ENCODE peak calls at places on chromosomes 2 and 18, in five cellular contexts. M is frontal cortex, T is left cardiac atrium, A is mammary epithelial cell, R is Kasumi-1. F is an unnamed sample.

GRCh38 chr2:102619414-102620319 is at the start of gene SLC9A2:
- DNase-seq in M (peak; percentile 37), A (peak; percentile 40), R (peak; percentile 28), T (no peak), F (peak; percentile 71)

GRCh38 chr18:61743775-61744531 is 148.9 kb downstream of the RNF152 start:
- DNase-seq in R (no peak), A (no peak), M (no peak), T (peak; percentile 49), F (no peak)

GRCh38 chr18:22019193-22019592 is 150.2 kb upstream of the GATA6 start:
- DNase-seq in M (no peak), R (no peak), T (no peak), A (no peak), F (no peak)

GRCh38 chr2:212424090-212424489 is 114.5 kb downstream of the ERBB4 start:
- DNase-seq in R (no peak), M (no peak), A (peak; percentile 29), T (no peak), F (no peak)

GRCh38 chr2:54872783-54873182 is 149.3 kb downstream of the EML6 start:
- DNase-seq in M (no peak), T (no peak), A (no peak), R (no peak), F (no peak)

GRCh38 chr2:140383781-140384180 is 1603.6 kb upstream of the NXPH2 start:
- DNase-seq in R (no peak), T (no peak), A (no peak), M (no peak), F (no peak)

GRCh38 chr2:221758076-221758475 is 186.0 kb upstream of the EPHA4 start:
- DNase-seq in A (no peak), T (no peak), R (peak; percentile 68), M (no peak), F (no peak)

GRCh38 chr2:15939854-15940660 is at the start of gene MYCN:
- DNase-seq in M (peak; percentile 74), T (no peak), R (peak; percentile 48), A (peak; percentile 76), F (peak; percentile 72)

GRCh38 chr2:119086327-119086726 is 72.2 kb downstream of the C1QL2 start:
- DNase-seq in M (no peak), T (no peak), A (no peak), R (no peak), F (no peak)

GRCh38 chr2:79511320-79511951 is 1.4 kb upstream of the CTNNA2 start:
- DNase-seq in R (peak; percentile 64), A (peak; percentile 1), M (no peak), T (no peak), F (peak; percentile 48)

GRCh38 chr18:13273800-13274199 is 55.2 kb downstream of the LDLRAD4 start:
- DNase-seq in A (no peak), M (no peak), R (no peak), T (no peak), F (no peak)

GRCh38 chr2:39504790-39505335 is 67.8 kb upstream of the MAP4K3 start:
- DNase-seq in R (no peak), A (no peak), M (no peak), T (no peak), F (no peak)

GRCh38 chr2:98771771-98772521 is 41.0 kb upstream of the MGAT4A start:
- DNase-seq in T (no peak), M (no peak), R (peak; percentile 50), A (no peak), F (no peak)

GRCh38 chr2:20291106-20291564 is 59.5 kb downstream of the PUM2 start:
- DNase-seq in R (peak; percentile 81), A (peak; percentile 80), T (peak; percentile 33), M (peak; percentile 17), F (no peak)